ENCODE peak calls at places on chromosome 19, in nine cellular contexts. W is RWPE1; T is glutamatergic neuron; L is HFF-Myc; K is CD4-positive, alpha-beta T cell; C is choroid plexus epithelial cell; Y is brain microvascular endothelial cell; D is GM13976; J is heart right ventricle. I is an unnamed sample.

GRCh38 chr19:5832049-5832448 is 7.5 kb downstream of the FUT6 start:
- DNase-seq in T (no peak), K (no peak), Y (no peak), W (no peak), L (no peak), D (no peak), C (no peak), J (no peak), I (no peak)

GRCh38 chr19:29714371-29714952 is 599 bp downstream of the C19orf12 start:
- DNase-seq in D (peak; percentile 47), C (no peak), J (no peak), T (no peak), K (peak; percentile 39), W (peak; percentile 7), Y (no peak), L (no peak), I (no peak)

GRCh38 chr19:14582894-14583340 is at the start of gene CLEC17A:
- DNase-seq in C (no peak), W (no peak), K (no peak), Y (no peak), J (no peak), T (no peak), L (no peak), D (peak; percentile 71), I (no peak)

GRCh38 chr19:9139609-9140158 is 513 bp upstream of the ZNF317 start:
- DNase-seq in L (no peak), Y (no peak), D (no peak), W (no peak), C (no peak), T (no peak), J (no peak), K (no peak), I (no peak)

GRCh38 chr19:45179063-45179847 is 671 bp downstream of the BLOC1S3 start:
- DNase-seq in L (no peak), D (peak; percentile 51), K (no peak), C (peak; percentile 33), J (peak; percentile 44), Y (no peak), W (no peak), T (peak; percentile 56), I (peak; percentile 11)

GRCh38 chr19:590396-590745 is 690 bp downstream of the HCN2 start:
- DNase-seq in C (peak; percentile 57), Y (no peak), W (no peak), K (peak; percentile 20), T (no peak), L (no peak), D (no peak), J (no peak), I (no peak)

GRCh38 chr19:12611361-12611699 is 610 bp downstream of the ZNF791 start:
- DNase-seq in D (no peak), Y (peak; percentile 56), L (peak; percentile 26), J (peak; percentile 61), C (peak; percentile 55), W (peak; percentile 78), T (peak; percentile 69), K (no peak), I (peak; percentile 77)

GRCh38 chr19:30512748-30513389 is 140.7 kb downstream of the ZNF536 start:
- DNase-seq in D (no peak), W (no peak), L (no peak), T (no peak), K (no peak), J (no peak), Y (no peak), C (no peak), I (no peak)

GRCh38 chr19:31553112-31553843 is 204.0 kb upstream of the TSHZ3 start:
- DNase-seq in Y (no peak), T (no peak), D (no peak), L (no peak), W (no peak), C (no peak), K (no peak), J (no peak), I (no peak)

GRCh38 chr19:31545766-31546165 is 196.5 kb upstream of the TSHZ3 start:
- DNase-seq in J (no peak), L (no peak), D (no peak), Y (no peak), W (no peak), C (no peak), K (no peak), T (no peak), I (no peak)

GRCh38 chr19:31553844-31554215 is 204.6 kb upstream of the TSHZ3 start:
- DNase-seq in W (no peak), T (no peak), L (no peak), K (no peak), Y (no peak), J (no peak), D (no peak), C (no peak), I (no peak)

GRCh38 chr19:31546561-31546960 is 197.3 kb upstream of the TSHZ3 start:
- DNase-seq in Y (no peak), C (no peak), K (no peak), T (no peak), J (no peak), D (no peak), W (no peak), L (no peak), I (no peak)

DNA sequence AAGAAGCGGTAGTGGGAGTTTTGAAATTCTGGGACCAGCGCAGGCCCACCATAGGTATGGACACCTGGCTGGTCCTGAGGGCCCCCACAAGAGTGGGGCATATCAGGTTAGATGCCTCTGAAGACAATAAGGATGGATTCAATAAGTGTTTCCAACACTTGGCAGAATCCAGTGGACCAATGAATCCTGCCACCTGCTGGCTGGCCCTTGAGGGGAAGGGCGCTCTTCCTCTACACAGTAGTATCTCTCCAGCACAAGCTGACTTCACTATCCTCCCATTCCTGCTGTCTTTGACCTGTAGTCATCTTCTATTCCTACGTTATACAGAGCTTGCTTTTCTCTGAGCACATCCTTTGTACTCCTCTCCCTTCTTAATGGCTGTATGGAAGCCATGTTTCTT is 199.7 kb upstream of the TSHZ3 start:
- DNase-seq in D (no peak), T (peak; percentile 38), K (no peak), Y (peak; percentile 2), W (no peak), J (peak; percentile 37), C (peak; percentile 69), L (no peak), I (peak; percentile 4)
- TF ChIP-seq CTCF in D (no peak), T (peak; percentile 43), K (no peak), Y (peak; percentile 42), W (no peak), J (peak; percentile 39), C (peak; percentile 87), L (peak; percentile 23), I (peak; percentile 85)

DNA sequence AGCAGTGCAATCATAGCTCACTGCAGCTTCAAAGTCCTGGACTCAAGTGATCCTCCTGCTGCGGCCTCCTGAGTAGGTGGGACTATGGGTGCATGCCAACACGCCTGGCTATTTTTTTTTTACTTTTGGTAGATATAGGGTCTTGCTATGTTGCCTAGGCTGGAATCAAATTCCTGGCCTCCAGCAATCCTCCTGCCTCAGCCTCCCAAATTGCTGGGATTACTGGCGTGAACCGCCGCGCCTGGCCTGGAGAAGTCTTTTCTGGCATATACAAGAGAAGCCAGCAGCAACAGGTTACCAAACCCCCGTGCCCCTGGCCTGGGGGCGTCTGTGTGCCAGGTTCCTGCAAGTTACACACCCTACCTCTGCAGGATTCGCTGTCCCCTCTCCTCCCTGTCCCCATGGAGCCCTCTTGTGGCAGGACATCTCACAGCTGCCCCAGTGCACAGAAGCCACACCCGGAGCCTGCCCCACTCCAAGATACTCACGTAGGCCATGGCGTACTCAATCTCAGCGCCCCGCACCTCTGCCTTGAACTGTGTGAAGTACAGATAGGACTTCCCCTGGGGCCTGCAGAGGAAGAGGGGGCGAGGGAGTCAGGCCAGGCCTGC is 9.9 kb downstream of the MYDGF start:
- DNase-seq in K (no peak), Y (no peak), W (no peak), C (no peak), J (no peak), D (peak; percentile 59), T (peak; percentile 55), L (no peak), I (no peak)
- TF ChIP-seq CTCF in K (no peak), Y (peak; percentile 53), W (peak; percentile 24), C (peak; percentile 32), J (peak; percentile 32), D (peak; percentile 36), T (no peak), L (peak; percentile 25), I (peak; percentile 56)

GRCh38 chr19:3465552-3465951 is 14.8 kb downstream of the SMIM24 start:
- DNase-seq in W (no peak), D (no peak), L (no peak), K (no peak), C (no peak), J (no peak), T (no peak), Y (no peak), I (no peak)

GRCh38 chr19:3463959-3464796 is 16.1 kb downstream of the SMIM24 start:
- DNase-seq in Y (no peak), T (no peak), W (no peak), C (no peak), D (no peak), K (no peak), J (no peak), L (no peak), I (no peak)

GRCh38 chr19:3459965-3460582 is 20.3 kb downstream of the SMIM24 start:
- DNase-seq in K (no peak), J (no peak), L (no peak), D (no peak), W (no peak), T (no peak), C (no peak), Y (no peak), I (no peak)

GRCh38 chr19:3464797-3465235 is 15.5 kb downstream of the SMIM24 start:
- DNase-seq in L (no peak), D (no peak), W (no peak), T (no peak), C (no peak), Y (no peak), J (no peak), K (no peak), I (no peak)

GRCh38 chr19:3463039-3463958 is 17.0 kb downstream of the SMIM24 start:
- DNase-seq in C (no peak), W (no peak), D (no peak), K (no peak), L (no peak), Y (no peak), T (peak; percentile 57), J (no peak), I (no peak)
- TF ChIP-seq CTCF in C (no peak), W (no peak), D (no peak), K (no peak), L (no peak), Y (peak; percentile 21), T (peak; percentile 37), J (no peak), I (no peak)

GRCh38 chr19:42111811-42112210 is 20.4 kb downstream of the POU2F2 start:
- DNase-seq in T (no peak), D (no peak), K (no peak), Y (no peak), J (no peak), C (peak; percentile 47), W (peak; percentile 41), L (no peak), I (peak; percentile 25)

GRCh38 chr19:42114412-42114811 is 17.8 kb downstream of the POU2F2 start:
- DNase-seq in J (no peak), T (peak; percentile 86), Y (no peak), L (no peak), D (peak; percentile 75), W (no peak), C (peak; percentile 26), K (no peak), I (no peak)

GRCh38 chr19:42115219-42115618 is 17.0 kb downstream of the POU2F2 start:
- DNase-seq in Y (peak; percentile 31), J (no peak), D (no peak), L (no peak), W (no peak), K (no peak), C (peak; percentile 62), T (no peak), I (peak; percentile 34)

GRCh38 chr19:42115705-42116104 is 16.5 kb downstream of the POU2F2 start:
- DNase-seq in J (no peak), W (no peak), C (no peak), D (no peak), K (no peak), T (no peak), Y (no peak), L (no peak), I (no peak)

DNA sequence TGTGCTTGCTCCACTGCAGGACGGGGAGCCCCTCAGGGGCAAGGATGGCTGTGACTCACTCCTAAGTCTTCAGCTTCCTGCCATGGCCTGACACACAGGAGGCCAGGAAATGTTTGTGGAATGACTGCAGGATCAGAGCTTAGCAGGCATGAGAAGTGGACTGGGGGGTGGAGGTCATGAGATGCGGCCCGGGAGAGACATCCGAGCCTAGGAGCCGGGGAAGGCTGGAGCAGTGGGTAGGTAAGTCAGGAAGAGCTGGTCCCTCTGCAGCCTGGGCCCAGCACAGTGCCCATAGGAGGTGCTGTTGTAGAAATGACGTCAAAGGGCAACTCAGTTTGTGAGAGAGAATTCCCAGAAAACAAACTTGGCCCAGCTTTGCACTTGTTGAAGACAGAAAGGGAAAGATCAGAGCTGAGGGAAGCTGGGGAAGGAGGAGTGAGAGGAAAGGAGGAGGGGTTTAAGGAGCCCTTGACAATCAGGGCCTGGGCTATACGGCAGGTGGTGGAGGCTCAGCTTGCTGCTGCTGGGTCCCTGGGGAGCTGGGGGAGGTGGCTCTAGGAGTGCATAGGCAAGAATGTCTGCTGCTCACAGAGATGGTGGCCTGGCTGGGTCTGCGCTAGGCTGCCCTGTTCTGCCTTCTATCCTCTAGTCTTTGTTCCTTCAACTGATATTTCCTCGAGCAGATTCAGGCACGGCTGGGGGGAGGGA is 18.5 kb downstream of the POU2F2 start:
- DNase-seq in L (peak; percentile 93), T (peak; percentile 88), D (peak; percentile 74), Y (peak; percentile 96), K (no peak), J (no peak), W (peak; percentile 93), C (peak; percentile 90), I (peak; percentile 98)
- TF ChIP-seq CTCF in L (peak; percentile 63), T (no peak), D (no peak), Y (peak; percentile 56), K (no peak), J (no peak), W (no peak), C (peak; percentile 45), I (peak; percentile 68)